ENCODE peak calls at places on chromosome 21, in seven cellular contexts. O is A549, P is uterus, M is breast epithelium, J is heart left ventricle, G is body of pancreas, H is ovary. E is an unnamed sample. For H3K9me3, the result is how much of the 10 kb centered on the place peaks cover.

GRCh38 chr21:37087188-37087587 is 14.1 kb downstream of the TTC3 start:
- DNase-seq in H (no peak), M (no peak), J (no peak), O (no peak), G (no peak), P (no peak), E (peak)

GRCh38 chr21:41845310-41846032 is 33.7 kb downstream of the PRDM15 start:
- DNase-seq in P (no peak), J (no peak), O (no peak), G (no peak), H (no peak), M (no peak), E (no peak)

GRCh38 chr21:35204850-35205564 is 155.9 kb upstream of the RUNX1 start:
- DNase-seq in J (peak), P (peak), H (peak), O (no peak), M (no peak), G (peak), E (peak)

GRCh38 chr21:41407541-41408460 is 18.2 kb upstream of the MX1 start:
- DNase-seq in M (no peak), J (no peak), G (no peak), P (no peak), O (no peak), H (no peak), E (no peak)

GRCh38 chr21:23694396-23694795 is 1912.9 kb downstream of the MRPL39 start:
- DNase-seq in J (no peak), M (no peak), P (no peak), G (no peak), H (no peak), O (no peak), E (no peak)

GRCh38 chr21:42539931-42540343 is 26.3 kb downstream of the SLC37A1 start:
- DNase-seq in G (no peak), M (no peak), H (peak), J (no peak), O (no peak), P (no peak), E (no peak)

GRCh38 chr21:31710586-31710985 is 21.3 kb downstream of the SCAF4 start:
- DNase-seq in O (no peak), G (no peak), J (no peak), P (no peak), M (no peak), H (no peak), E (no peak)

GRCh38 chr21:31098576-31099005 is 60.3 kb upstream of the KRTAP19-8 start:
- DNase-seq in H (peak), G (peak), O (no peak), M (peak), J (peak), P (peak), E (peak)

GRCh38 chr21:41877901-41878830 is 978 bp downstream of the PRDM15 start:
- DNase-seq in H (peak), O (no peak), M (no peak), P (peak), G (peak), J (no peak), E (no peak)

GRCh38 chr21:28104346-28104745 is 888.3 kb downstream of the LTN1 start:
- DNase-seq in P (no peak), J (no peak), G (no peak), H (no peak), O (no peak), M (no peak), E (no peak)

GRCh38 chr21:42500225-42500624 is 4.2 kb upstream of the RSPH1 start:
- DNase-seq in G (no peak), P (no peak), O (no peak), H (no peak), M (no peak), J (no peak), E (no peak)

GRCh38 chr21:37207441-37208009 is 59.6 kb downstream of the VPS26C start:
- DNase-seq in M (peak), O (no peak), H (no peak), J (no peak), P (no peak), G (peak), E (no peak)

GRCh38 chr21:41895643-41896493 is 16.7 kb upstream of the PRDM15 start:
- DNase-seq in G (no peak), P (no peak), J (no peak), O (no peak), H (no peak), M (no peak), E (no peak)

GRCh38 chr21:17514124-17514481 is 1.3 kb downstream of the CXADR start:
- DNase-seq in G (no peak), M (no peak), H (no peak), O (no peak), P (no peak), J (no peak), E (no peak)

GRCh38 chr21:42304556-42305454 is 10.4 kb downstream of the TFF3 start:
- DNase-seq in P (no peak), H (no peak), M (peak), J (no peak), G (no peak), O (no peak), E (no peak)

GRCh38 chr21:29798840-29799239 is 141.0 kb downstream of the GRIK1 start:
- DNase-seq in M (no peak), J (no peak), P (no peak), O (no peak), H (no peak), G (no peak), E (no peak)

GRCh38 chr21:34890724-34891609 is 158.1 kb downstream of the RUNX1 start:
- DNase-seq in O (no peak), P (no peak), G (peak), J (no peak), M (no peak), H (peak), E (no peak)

GRCh38 chr21:36282568-36283230 is 37.3 kb upstream of the MORC3 start:
- DNase-seq in G (no peak), O (no peak), J (no peak), H (no peak), P (no peak), M (no peak), E (no peak)

DNA sequence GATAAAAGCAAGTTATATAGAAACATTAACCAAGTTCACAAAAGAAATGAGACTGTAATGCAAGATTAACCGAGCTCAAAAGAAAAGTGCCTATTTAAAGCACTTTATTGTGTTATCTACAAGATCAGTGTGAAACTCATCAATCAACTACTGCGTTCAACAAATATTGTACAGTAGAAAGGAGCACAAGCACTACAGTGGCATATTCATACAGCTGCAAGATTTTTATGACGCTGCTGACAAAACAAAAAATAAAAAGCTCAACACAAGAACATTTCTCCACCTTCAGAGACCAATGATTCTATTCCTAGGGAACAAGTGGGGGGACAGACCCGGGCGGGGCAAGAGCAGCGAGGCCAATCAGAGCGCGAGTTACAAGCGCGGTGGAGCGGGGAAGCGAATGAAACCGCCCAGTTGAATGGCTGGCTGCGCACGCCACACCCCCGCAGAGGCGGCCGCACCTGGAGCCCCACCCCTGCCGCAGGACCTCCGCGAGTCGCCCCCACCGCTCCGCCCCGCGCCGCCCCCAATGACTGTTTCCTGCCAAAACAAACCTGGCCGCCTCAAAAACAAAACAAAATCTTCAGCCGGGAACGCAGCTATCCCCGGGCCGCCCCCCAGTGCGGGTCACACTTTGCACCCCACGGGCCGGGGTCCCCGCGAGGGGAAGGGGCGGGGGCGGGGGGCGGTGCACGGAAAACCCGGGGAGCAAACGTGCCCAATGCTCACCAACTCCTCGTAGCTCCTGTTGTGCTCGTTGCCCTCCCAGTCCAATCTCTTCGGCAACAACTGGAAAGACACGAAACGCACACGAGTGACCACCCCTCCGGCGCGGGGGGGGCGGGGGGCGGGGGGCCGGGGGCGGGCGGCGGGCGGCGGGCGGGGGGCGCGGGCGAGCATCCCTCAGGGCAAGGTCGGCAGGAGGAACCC is 1.1 kb downstream of the BRWD1 start:
- DNase-seq in M (peak), O (peak), P (peak), G (peak), H (peak), J (peak), E (peak)
- TF ChIP-seq POLR2A in M (no peak), O (no peak), P (no peak), G (no peak), H (no peak), J (no peak), E (no peak)

GRCh38 chr21:9760398-9761074 is 760.8 kb upstream of the TPTE start:
- DNase-seq in P (no peak), J (no peak), O (no peak), H (no peak), G (no peak), M (no peak), E (no peak)
- H3K9me3 ChIP-seq in P (under half), J (under half), O (under half), H (under half), G (under half), M (under half), E (under half)

GRCh38 chr21:43829575-43830119 is 35.4 kb upstream of the AGPAT3 start:
- DNase-seq in M (no peak), H (no peak), G (no peak), O (no peak), P (no peak), J (no peak), E (no peak)
- TF ChIP-seq CTCF in M (no peak), H (no peak), G (no peak), O (no peak), P (no peak), J (no peak), E (no peak)

DNA sequence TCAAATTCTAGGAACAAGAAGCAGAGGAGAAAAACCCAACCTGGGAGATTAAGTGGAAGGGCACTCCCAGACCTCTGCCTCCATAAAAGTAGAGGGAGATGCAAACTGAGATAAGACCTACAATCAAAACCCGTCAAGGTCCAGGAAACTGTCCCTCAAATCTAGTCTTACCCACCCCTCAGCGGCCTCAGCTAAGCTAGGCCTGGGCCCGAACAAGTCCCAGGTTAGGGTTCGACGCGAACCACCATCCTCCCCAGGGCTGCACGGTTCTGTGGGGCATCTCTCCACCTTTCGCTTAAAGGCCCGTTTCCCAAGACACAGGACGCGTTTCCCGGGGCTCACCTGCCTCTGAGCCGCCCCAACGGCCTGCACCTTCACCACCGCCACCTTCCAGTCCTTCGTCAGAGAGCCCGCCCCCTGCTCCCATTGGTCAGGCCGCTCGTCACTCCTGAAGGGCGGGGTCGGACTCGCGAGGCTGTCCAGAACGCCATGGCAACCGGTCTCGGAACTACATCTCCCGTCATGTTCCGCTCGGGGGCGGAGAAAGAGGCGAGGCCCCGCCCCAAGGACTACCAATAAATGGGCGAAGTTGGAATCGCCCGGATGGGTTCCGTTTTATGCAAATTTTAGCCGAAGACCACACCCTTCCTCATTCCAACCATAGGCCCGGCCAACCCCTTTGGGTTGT is at the start of gene CRYZL1:
- DNase-seq in J (peak), M (peak), H (peak), O (peak), P (peak), G (peak), E (peak)
- TF ChIP-seq POLR2A in J (no peak), M (peak), H (peak), O (peak), P (peak), G (peak), E (peak)

GRCh38 chr21:45057886-45058285 is 16.5 kb upstream of the ADARB1 start:
- DNase-seq in G (no peak), H (no peak), O (no peak), J (no peak), P (no peak), M (no peak), E (no peak)
- H3K9me3 ChIP-seq in G (under half), H (under half), O (under half), J (under half), P (under half), M (under half), E (under half)

GRCh38 chr21:45109831-45110492 is 35.6 kb downstream of the ADARB1 start:
- DNase-seq in M (no peak), P (no peak), G (no peak), H (no peak), J (no peak), O (no peak), E (no peak)
- TF ChIP-seq CTCF in M (no peak), P (no peak), G (no peak), H (no peak), J (no peak), O (no peak), E (no peak)

GRCh38 chr21:16211339-16212303 is 481.8 kb downstream of the USP25 start:
- DNase-seq in O (no peak), H (no peak), G (no peak), M (no peak), P (no peak), J (no peak), E (no peak)

GRCh38 chr21:16215193-16215592 is 485.4 kb downstream of the USP25 start:
- DNase-seq in M (no peak), G (no peak), P (no peak), O (no peak), J (no peak), H (no peak), E (no peak)

GRCh38 chr21:16218682-16219343 is 489.0 kb downstream of the USP25 start:
- DNase-seq in H (no peak), P (no peak), O (no peak), J (no peak), G (no peak), M (no peak), E (no peak)

GRCh38 chr21:16216595-16216994 is 486.8 kb downstream of the USP25 start:
- DNase-seq in H (no peak), J (no peak), G (no peak), P (no peak), M (no peak), O (no peak), E (no peak)

GRCh38 chr21:16213518-16213917 is 483.7 kb downstream of the USP25 start:
- DNase-seq in G (no peak), O (no peak), M (no peak), J (no peak), P (no peak), H (no peak), E (no peak)
- TF ChIP-seq POLR2A in G (no peak), O (no peak), M (no peak), J (no peak), P (no peak), H (no peak), E (no peak)

GRCh38 chr21:21401444-21401843 is 403.2 kb downstream of the NCAM2 start:
- DNase-seq in P (no peak), G (no peak), H (no peak), J (no peak), O (no peak), M (no peak), E (no peak)
- H3K9me3 ChIP-seq in P (under half), G (under half), H (under half), J (under half), O (under half), M (under half), E (under half)

GRCh38 chr21:15706686-15707085 is 23.1 kb upstream of the USP25 start:
- DNase-seq in M (no peak), O (peak), G (no peak), H (no peak), P (no peak), J (no peak), E (no peak)
- TF ChIP-seq CTCF in M (no peak), O (no peak), G (no peak), H (no peak), P (no peak), J (no peak), E (no peak)

DNA sequence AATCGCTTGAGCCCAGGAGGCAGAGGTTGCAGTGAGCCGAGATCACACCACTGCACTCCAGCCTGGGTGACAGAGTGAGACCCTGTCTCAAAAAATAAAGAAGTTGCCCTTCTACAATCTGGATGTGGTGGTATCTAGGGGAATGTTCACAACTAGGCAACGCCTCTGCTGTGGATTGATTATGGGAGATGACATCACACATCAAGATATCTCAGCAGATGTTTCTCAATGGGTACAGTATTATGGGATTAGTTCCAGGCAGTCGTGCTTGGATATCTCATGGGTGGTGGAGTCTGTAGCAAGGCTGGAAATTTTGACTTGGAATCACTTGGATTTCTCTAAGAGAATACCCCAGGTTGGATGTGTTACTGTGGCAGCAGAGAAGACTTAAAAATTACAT is 7.7 kb downstream of the IFNAR2 start:
- DNase-seq in O (no peak), P (no peak), J (no peak), H (no peak), G (no peak), M (no peak), E (no peak)
- TF ChIP-seq POLR2A in O (no peak), P (no peak), J (no peak), H (no peak), G (no peak), M (no peak), E (no peak)